ENCODE peak calls at places on chromosomes 12 and 14, in four cellular contexts. One of them, this sample, is unnamed.

GRCh38 chr14:100078997-100079561 is 13.9 kb downstream of the EVL start:
- DNase-seq in T-helper 2 cell: peak
- DNase-seq in NCI-H524: no peak
- DNase-seq in G401: peak
- DNase-seq in this sample: no peak

GRCh38 chr12:46084666-46085631 is 94.6 kb upstream of the SCAF11 start:
- DNase-seq in T-helper 2 cell: no peak
- DNase-seq in NCI-H524: no peak
- DNase-seq in G401: no peak
- DNase-seq in this sample: no peak

GRCh38 chr12:2277492-2278153 is 224.8 kb downstream of the CACNA1C start:
- DNase-seq in T-helper 2 cell: no peak
- DNase-seq in NCI-H524: no peak
- DNase-seq in G401: no peak
- DNase-seq in this sample: no peak

GRCh38 chr12:104177663-104178501 is 37.7 kb upstream of the TXNRD1 start:
- DNase-seq in T-helper 2 cell: no peak
- DNase-seq in NCI-H524: no peak
- DNase-seq in G401: no peak
- DNase-seq in this sample: peak

GRCh38 chr12:127063339-127064090 is 1203.5 kb upstream of the TMEM132C start:
- DNase-seq in T-helper 2 cell: no peak
- DNase-seq in NCI-H524: no peak
- DNase-seq in G401: no peak
- DNase-seq in this sample: no peak

GRCh38 chr14:101009531-101009930 is 106.0 kb upstream of the RTL1 start:
- DNase-seq in T-helper 2 cell: no peak
- DNase-seq in NCI-H524: no peak
- DNase-seq in G401: no peak
- DNase-seq in this sample: no peak

GRCh38 chr14:75238728-75239455 is 39.7 kb upstream of the FOS start:
- DNase-seq in T-helper 2 cell: no peak
- DNase-seq in NCI-H524: no peak
- DNase-seq in G401: peak
- DNase-seq in this sample: peak

GRCh38 chr12:28486521-28486920 is 296.3 kb downstream of the CCDC91 start:
- DNase-seq in T-helper 2 cell: no peak
- DNase-seq in NCI-H524: no peak
- DNase-seq in G401: no peak
- DNase-seq in this sample: no peak

GRCh38 chr14:29810657-29811056 is 117.0 kb downstream of the PRKD1 start:
- DNase-seq in T-helper 2 cell: no peak
- DNase-seq in NCI-H524: no peak
- DNase-seq in G401: peak
- DNase-seq in this sample: no peak

GRCh38 chr12:46831335-46832083 is 5.7 kb upstream of the SLC38A4 start:
- DNase-seq in T-helper 2 cell: no peak
- DNase-seq in NCI-H524: peak
- DNase-seq in G401: no peak
- DNase-seq in this sample: no peak

GRCh38 chr12:76587428-76588178 is 28.0 kb upstream of the OSBPL8 start:
- DNase-seq in T-helper 2 cell: no peak
- DNase-seq in NCI-H524: no peak
- DNase-seq in G401: no peak
- DNase-seq in this sample: no peak

GRCh38 chr12:114448618-114448933 is 42.6 kb upstream of the TBX5 start:
- DNase-seq in T-helper 2 cell: no peak
- DNase-seq in NCI-H524: no peak
- DNase-seq in G401: no peak
- DNase-seq in this sample: no peak

GRCh38 chr12:15689751-15690191 is 99.4 kb downstream of the EPS8 start:
- DNase-seq in T-helper 2 cell: no peak
- DNase-seq in NCI-H524: no peak
- DNase-seq in G401: no peak
- DNase-seq in this sample: peak

GRCh38 chr12:68158427-68158826 is 1.1 kb downstream of the IFNG start:
- DNase-seq in T-helper 2 cell: peak
- DNase-seq in NCI-H524: peak
- DNase-seq in G401: no peak
- DNase-seq in this sample: no peak

GRCh38 chr12:49092086-49092815 is 2.4 kb downstream of the DHH start:
- DNase-seq in T-helper 2 cell: peak
- DNase-seq in NCI-H524: peak
- DNase-seq in G401: peak
- DNase-seq in this sample: peak

GRCh38 chr12:28253175-28253641 is 63.0 kb downstream of the CCDC91 start:
- DNase-seq in T-helper 2 cell: peak
- DNase-seq in NCI-H524: no peak
- DNase-seq in G401: no peak
- DNase-seq in this sample: no peak

GRCh38 chr12:8996682-8997405 is 7.5 kb downstream of the KLRG1 start:
- DNase-seq in T-helper 2 cell: peak
- DNase-seq in NCI-H524: no peak
- DNase-seq in G401: no peak
- DNase-seq in this sample: no peak

GRCh38 chr14:69484444-69485113 is at the start of gene PLEKHD1:
- DNase-seq in T-helper 2 cell: no peak
- DNase-seq in NCI-H524: peak
- DNase-seq in G401: peak
- DNase-seq in this sample: no peak